ENCODE peak calls at places on chromosome 22, in nine cellular contexts. One of them, this sample, is unnamed.

GRCh38 chr22:43734370-43735005 is 77.6 kb downstream of the EFCAB6 start:
- DNase-seq in A549: no peak
- DNase-seq in stomach: no peak
- DNase-seq in H1: no peak
- DNase-seq in ovary: no peak
- DNase-seq in transverse colon: no peak
- DNase-seq in SK-N-SH: no peak
- DNase-seq in tibial nerve: no peak
- DNase-seq in K562: no peak
- DNase-seq in this sample: no peak

GRCh38 chr22:45240810-45241631 is at the start of gene KIAA0930:
- DNase-seq in A549: peak; percentile 67
- DNase-seq in stomach: peak; percentile 81
- DNase-seq in H1: no peak
- DNase-seq in ovary: peak; percentile 85
- DNase-seq in transverse colon: peak; percentile 88
- DNase-seq in SK-N-SH: peak; percentile 100
- DNase-seq in tibial nerve: peak; percentile 65
- DNase-seq in K562: peak; percentile 94
- DNase-seq in this sample: peak; percentile 93

GRCh38 chr22:24429411-24430365 is 2.3 kb downstream of the ADORA2A start:
- DNase-seq in A549: no peak
- DNase-seq in stomach: peak; percentile 84
- DNase-seq in H1: no peak
- DNase-seq in ovary: no peak
- DNase-seq in transverse colon: no peak
- DNase-seq in SK-N-SH: peak; percentile 68
- DNase-seq in tibial nerve: no peak
- DNase-seq in K562: no peak
- DNase-seq in this sample: no peak

GRCh38 chr22:46547179-46547882 is 9.9 kb upstream of the CELSR1 start:
- DNase-seq in A549: no peak
- DNase-seq in stomach: no peak
- DNase-seq in H1: no peak
- DNase-seq in ovary: no peak
- DNase-seq in transverse colon: no peak
- DNase-seq in SK-N-SH: no peak
- DNase-seq in tibial nerve: no peak
- DNase-seq in K562: no peak
- DNase-seq in this sample: peak; percentile 80

GRCh38 chr22:30804626-30805025 is 110.0 kb downstream of the OSBP2 start:
- DNase-seq in A549: no peak
- DNase-seq in stomach: no peak
- DNase-seq in H1: no peak
- DNase-seq in ovary: no peak
- DNase-seq in transverse colon: no peak
- DNase-seq in SK-N-SH: no peak
- DNase-seq in tibial nerve: no peak
- DNase-seq in K562: no peak
- DNase-seq in this sample: no peak

GRCh38 chr22:30444632-30445437 is 19.3 kb downstream of the MTFP1 start:
- DNase-seq in A549: peak; percentile 64
- DNase-seq in stomach: peak; percentile 67
- DNase-seq in H1: peak; percentile 59
- DNase-seq in ovary: no peak
- DNase-seq in transverse colon: peak; percentile 48
- DNase-seq in SK-N-SH: peak; percentile 86
- DNase-seq in tibial nerve: peak; percentile 24
- DNase-seq in K562: peak; percentile 82
- DNase-seq in this sample: no peak

GRCh38 chr22:46542011-46542985 is 4.9 kb upstream of the CELSR1 start:
- DNase-seq in A549: peak; percentile 83
- DNase-seq in stomach: peak; percentile 80
- DNase-seq in H1: no peak
- DNase-seq in ovary: peak; percentile 33
- DNase-seq in transverse colon: peak; percentile 76
- DNase-seq in SK-N-SH: peak; percentile 97
- DNase-seq in tibial nerve: peak; percentile 47
- DNase-seq in K562: peak; percentile 77
- DNase-seq in this sample: peak; percentile 49

GRCh38 chr22:49355206-49355920 is 472.3 kb downstream of the BRD1 start:
- DNase-seq in A549: no peak
- DNase-seq in stomach: peak; percentile 14
- DNase-seq in H1: no peak
- DNase-seq in ovary: no peak
- DNase-seq in transverse colon: no peak
- DNase-seq in SK-N-SH: no peak
- DNase-seq in tibial nerve: no peak
- DNase-seq in K562: no peak
- DNase-seq in this sample: no peak

GRCh38 chr22:29202231-29203192 is 3.2 kb upstream of the EMID1 start:
- DNase-seq in A549: peak; percentile 18
- DNase-seq in stomach: peak; percentile 43
- DNase-seq in H1: no peak
- DNase-seq in ovary: no peak
- DNase-seq in transverse colon: peak; percentile 59
- DNase-seq in SK-N-SH: peak; percentile 41
- DNase-seq in tibial nerve: peak; percentile 21
- DNase-seq in K562: peak; percentile 65
- DNase-seq in this sample: no peak

GRCh38 chr22:46006379-46007002 is 29.5 kb upstream of the WNT7B start:
- DNase-seq in A549: peak; percentile 80
- DNase-seq in stomach: peak; percentile 91
- DNase-seq in H1: peak; percentile 56
- DNase-seq in ovary: peak; percentile 94
- DNase-seq in transverse colon: peak; percentile 92
- DNase-seq in SK-N-SH: peak; percentile 96
- DNase-seq in tibial nerve: peak; percentile 93
- DNase-seq in K562: peak; percentile 85
- DNase-seq in this sample: peak; percentile 97

GRCh38 chr22:49103314-49104052 is 724.2 kb downstream of the BRD1 start:
- DNase-seq in A549: no peak
- DNase-seq in stomach: no peak
- DNase-seq in H1: no peak
- DNase-seq in ovary: no peak
- DNase-seq in transverse colon: no peak
- DNase-seq in SK-N-SH: peak; percentile 73
- DNase-seq in tibial nerve: no peak
- DNase-seq in K562: no peak
- DNase-seq in this sample: no peak

GRCh38 chr22:24134090-24134846 is 47.0 kb upstream of the SUSD2 start:
- DNase-seq in A549: no peak
- DNase-seq in stomach: peak; percentile 34
- DNase-seq in H1: no peak
- DNase-seq in ovary: peak; percentile 44
- DNase-seq in transverse colon: peak; percentile 45
- DNase-seq in SK-N-SH: no peak
- DNase-seq in tibial nerve: peak; percentile 38
- DNase-seq in K562: no peak
- DNase-seq in this sample: no peak

GRCh38 chr22:46789992-46790391 is 27.5 kb downstream of the TBC1D22A start:
- DNase-seq in A549: no peak
- DNase-seq in stomach: no peak
- DNase-seq in H1: no peak
- DNase-seq in ovary: no peak
- DNase-seq in transverse colon: no peak
- DNase-seq in SK-N-SH: no peak
- DNase-seq in tibial nerve: no peak
- DNase-seq in K562: no peak
- DNase-seq in this sample: peak; percentile 39

GRCh38 chr22:46107089-46107664 is 43.1 kb upstream of the PPARA start:
- DNase-seq in A549: no peak
- DNase-seq in stomach: peak; percentile 85
- DNase-seq in H1: no peak
- DNase-seq in ovary: no peak
- DNase-seq in transverse colon: peak; percentile 56
- DNase-seq in SK-N-SH: peak; percentile 79
- DNase-seq in tibial nerve: no peak
- DNase-seq in K562: no peak
- DNase-seq in this sample: no peak

GRCh38 chr22:44975444-44976262 is 34.2 kb downstream of the PHF21B start:
- DNase-seq in A549: peak; percentile 54
- DNase-seq in stomach: peak; percentile 76
- DNase-seq in H1: peak; percentile 64
- DNase-seq in ovary: peak; percentile 79
- DNase-seq in transverse colon: peak; percentile 77
- DNase-seq in SK-N-SH: peak; percentile 81
- DNase-seq in tibial nerve: peak; percentile 67
- DNase-seq in K562: peak; percentile 85
- DNase-seq in this sample: no peak

GRCh38 chr22:33831651-33832050 is 88.6 kb downstream of the LARGE1 start:
- DNase-seq in A549: no peak
- DNase-seq in stomach: no peak
- DNase-seq in H1: no peak
- DNase-seq in ovary: no peak
- DNase-seq in transverse colon: no peak
- DNase-seq in SK-N-SH: no peak
- DNase-seq in tibial nerve: no peak
- DNase-seq in K562: no peak
- DNase-seq in this sample: no peak

GRCh38 chr22:49239264-49240015 is 588.2 kb downstream of the BRD1 start:
- DNase-seq in A549: no peak
- DNase-seq in stomach: no peak
- DNase-seq in H1: no peak
- DNase-seq in ovary: no peak
- DNase-seq in transverse colon: no peak
- DNase-seq in SK-N-SH: no peak
- DNase-seq in tibial nerve: no peak
- DNase-seq in K562: no peak
- DNase-seq in this sample: peak; percentile 49

GRCh38 chr22:40215266-40215665 is 37.5 kb downstream of the TNRC6B start:
- DNase-seq in A549: no peak
- DNase-seq in stomach: peak; percentile 28
- DNase-seq in H1: no peak
- DNase-seq in ovary: no peak
- DNase-seq in transverse colon: no peak
- DNase-seq in SK-N-SH: no peak
- DNase-seq in tibial nerve: no peak
- DNase-seq in K562: no peak
- DNase-seq in this sample: no peak
- H3K27ac ChIP-seq in A549: no peak overlapping the region
- H3K27ac ChIP-seq in stomach: no peak overlapping the region
- H3K27ac ChIP-seq in H1: no peak overlapping the region
- H3K27ac ChIP-seq in ovary: no peak overlapping the region
- H3K27ac ChIP-seq in transverse colon: peak overlapping the region; percentile 33
- H3K27ac ChIP-seq in SK-N-SH: no peak overlapping the region
- H3K27ac ChIP-seq in tibial nerve: no peak overlapping the region
- H3K27ac ChIP-seq in K562: no peak overlapping the region
- H3K27ac ChIP-seq in this sample: no peak overlapping the region

DNA sequence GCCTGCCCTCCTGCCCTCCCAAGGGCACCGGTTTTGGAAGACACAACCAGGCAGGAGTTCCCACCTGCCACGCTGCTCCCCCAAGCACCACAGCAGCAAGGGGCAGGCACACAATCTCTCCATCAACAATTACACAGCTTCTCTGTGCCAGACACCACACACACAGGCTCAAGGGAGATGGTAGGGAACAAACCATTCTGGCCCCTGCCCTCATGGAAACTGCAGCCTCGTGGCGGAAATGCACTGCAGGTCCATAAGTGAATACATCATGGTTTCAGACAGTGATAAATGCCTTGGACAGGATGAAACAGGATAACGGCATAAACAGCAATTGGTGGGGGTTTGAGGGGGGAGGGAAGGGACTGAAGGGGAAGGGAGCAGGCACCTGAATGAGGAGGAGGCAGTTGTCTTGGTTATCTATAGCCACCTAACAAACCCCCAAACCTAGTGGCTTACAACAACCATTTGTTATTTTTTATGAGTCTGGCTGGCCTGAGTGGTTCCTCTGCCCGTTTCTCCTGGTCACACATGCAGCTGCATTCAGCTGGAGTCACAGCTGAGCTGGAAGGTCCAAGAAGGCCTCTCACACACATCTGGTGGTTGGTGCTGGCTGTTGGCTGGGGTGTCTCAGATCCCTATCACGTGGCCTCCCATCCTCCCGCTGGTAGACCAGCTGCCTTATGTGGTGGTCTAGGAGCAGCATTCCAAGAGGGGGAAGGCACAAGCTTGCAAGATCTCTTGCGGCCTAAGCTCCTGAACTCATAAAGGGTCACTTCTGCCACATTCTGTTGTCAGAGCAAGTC is 15.0 kb upstream of the YWHAH start:
- DNase-seq in A549: no peak
- DNase-seq in stomach: no peak
- DNase-seq in H1: no peak
- DNase-seq in ovary: no peak
- DNase-seq in transverse colon: no peak
- DNase-seq in SK-N-SH: peak; percentile 65
- DNase-seq in tibial nerve: no peak
- DNase-seq in K562: no peak
- DNase-seq in this sample: no peak
- TF ChIP-seq EP300 in A549: no peak
- TF ChIP-seq EP300 in stomach: no peak
- TF ChIP-seq EP300 in H1: no peak
- TF ChIP-seq EP300 in ovary: no peak
- TF ChIP-seq EP300 in transverse colon: no peak
- TF ChIP-seq EP300 in SK-N-SH: peak; percentile 46
- TF ChIP-seq EP300 in tibial nerve: no peak
- TF ChIP-seq EP300 in K562: no peak
- TF ChIP-seq EP300 in this sample: no peak

GRCh38 chr22:37627545-37627944 is 11.9 kb upstream of the SH3BP1 start:
- DNase-seq in A549: no peak
- DNase-seq in stomach: no peak
- DNase-seq in H1: no peak
- DNase-seq in ovary: no peak
- DNase-seq in transverse colon: peak; percentile 61
- DNase-seq in SK-N-SH: no peak
- DNase-seq in tibial nerve: no peak
- DNase-seq in K562: no peak
- DNase-seq in this sample: no peak
- H3K27ac ChIP-seq in A549: no peak overlapping the region
- H3K27ac ChIP-seq in stomach: peak overlapping the region; percentile 63
- H3K27ac ChIP-seq in H1: no peak overlapping the region
- H3K27ac ChIP-seq in ovary: no peak overlapping the region
- H3K27ac ChIP-seq in transverse colon: peak overlapping the region; percentile 91
- H3K27ac ChIP-seq in SK-N-SH: no peak overlapping the region
- H3K27ac ChIP-seq in tibial nerve: peak overlapping the region; percentile 60
- H3K27ac ChIP-seq in K562: no peak overlapping the region
- H3K27ac ChIP-seq in this sample: peak overlapping the region; percentile 1

GRCh38 chr22:41995211-41995610 is 3.4 kb upstream of the WBP2NL start:
- DNase-seq in A549: no peak
- DNase-seq in stomach: no peak
- DNase-seq in H1: no peak
- DNase-seq in ovary: no peak
- DNase-seq in transverse colon: no peak
- DNase-seq in SK-N-SH: no peak
- DNase-seq in tibial nerve: no peak
- DNase-seq in K562: no peak
- DNase-seq in this sample: peak; percentile 20
- TF ChIP-seq EP300 in A549: no peak
- TF ChIP-seq EP300 in stomach: no peak
- TF ChIP-seq EP300 in H1: no peak
- TF ChIP-seq EP300 in ovary: no peak
- TF ChIP-seq EP300 in transverse colon: no peak
- TF ChIP-seq EP300 in SK-N-SH: no peak
- TF ChIP-seq EP300 in tibial nerve: no peak
- TF ChIP-seq EP300 in K562: no peak
- TF ChIP-seq EP300 in this sample: no peak

GRCh38 chr22:27588273-27588672 is 213.3 kb downstream of the MN1 start:
- DNase-seq in A549: no peak
- DNase-seq in stomach: peak; percentile 42
- DNase-seq in H1: no peak
- DNase-seq in ovary: no peak
- DNase-seq in transverse colon: no peak
- DNase-seq in SK-N-SH: no peak
- DNase-seq in tibial nerve: no peak
- DNase-seq in K562: no peak
- DNase-seq in this sample: no peak
- H3K27ac ChIP-seq in A549: no peak overlapping the region
- H3K27ac ChIP-seq in stomach: no peak overlapping the region
- H3K27ac ChIP-seq in H1: no peak overlapping the region
- H3K27ac ChIP-seq in ovary: no peak overlapping the region
- H3K27ac ChIP-seq in transverse colon: no peak overlapping the region
- H3K27ac ChIP-seq in SK-N-SH: no peak overlapping the region
- H3K27ac ChIP-seq in tibial nerve: no peak overlapping the region
- H3K27ac ChIP-seq in K562: no peak overlapping the region
- H3K27ac ChIP-seq in this sample: no peak overlapping the region